ENCODE peak calls at places on chromosome 5, in six cellular contexts. S is A549, E is fibroblast of pulmonary artery, X is transverse colon, B is foreskin fibroblast, Y is heart right ventricle. H is an unnamed sample.

GRCh38 chr5:153598099-153598498 is 107.6 kb downstream of the GRIA1 start:
- DNase-seq in E (no peak), Y (no peak), B (no peak), S (no peak), X (no peak), H (no peak)

GRCh38 chr5:123517479-123517878 is 5.5 kb downstream of the CSNK1G3 start:
- DNase-seq in S (no peak), X (no peak), E (no peak), Y (no peak), B (no peak), H (no peak)

GRCh38 chr5:72814104-72814503 is 2.4 kb upstream of the TNPO1 start:
- DNase-seq in B (no peak), E (no peak), Y (no peak), S (no peak), X (no peak), H (no peak)

GRCh38 chr5:73280821-73281746 is 108.1 kb downstream of the TMEM174 start:
- DNase-seq in E (peak), X (no peak), S (no peak), B (no peak), Y (no peak), H (peak)

GRCh38 chr5:154967419-154968024 is 26.6 kb downstream of the MRPL22 start:
- DNase-seq in X (no peak), Y (no peak), B (peak), E (peak), S (peak), H (no peak)

GRCh38 chr5:123487298-123487697 is 24.7 kb upstream of the CSNK1G3 start:
- DNase-seq in B (peak), E (peak), Y (no peak), X (no peak), S (no peak), H (no peak)

GRCh38 chr5:154101184-154101583 is 62.4 kb downstream of the MFAP3 start:
- DNase-seq in S (no peak), Y (no peak), B (no peak), X (no peak), E (no peak), H (no peak)

GRCh38 chr5:74201334-74202081 is 439.0 kb downstream of the ENC1 start:
- DNase-seq in Y (peak), B (no peak), X (no peak), E (peak), S (no peak), H (no peak)

GRCh38 chr5:72947523-72947922 is 8.3 kb upstream of the FCHO2 start:
- DNase-seq in E (no peak), X (no peak), Y (no peak), S (no peak), B (no peak), H (no peak)

GRCh38 chr5:55582256-55582655 is 47.5 kb upstream of the PLPP1 start:
- DNase-seq in S (no peak), B (no peak), E (no peak), X (no peak), Y (no peak), H (no peak)

GRCh38 chr5:106860398-106861044 is 810.2 kb downstream of the EFNA5 start:
- DNase-seq in B (no peak), S (no peak), X (no peak), Y (no peak), E (no peak), H (no peak)

GRCh38 chr5:43425965-43426364 is 13.8 kb upstream of the CCL28 start:
- DNase-seq in S (no peak), E (peak), B (peak), Y (no peak), X (no peak), H (peak)

GRCh38 chr5:35857606-35858205 is 1.0 kb downstream of the IL7R start:
- DNase-seq in E (peak), X (no peak), B (peak), Y (no peak), S (no peak), H (peak)

GRCh38 chr5:72242796-72243475 is 77.1 kb downstream of the MRPS27 start:
- DNase-seq in E (no peak), S (no peak), B (no peak), X (no peak), Y (no peak), H (no peak)

GRCh38 chr5:67038817-67039603 is 157.6 kb downstream of the CD180 start:
- DNase-seq in E (peak), S (no peak), B (peak), X (no peak), Y (no peak), H (no peak)

GRCh38 chr5:171369898-171370297 is 17.8 kb upstream of the NPM1 start:
- DNase-seq in X (no peak), B (no peak), S (no peak), E (no peak), Y (no peak), H (no peak)

GRCh38 chr5:172667786-172668735 is 27.0 kb downstream of the NEURL1B start:
- DNase-seq in X (peak), Y (no peak), S (no peak), B (no peak), E (no peak), H (no peak)

GRCh38 chr5:176881816-176882565 is 17.2 kb downstream of the HK3 start:
- DNase-seq in S (no peak), Y (no peak), B (no peak), E (no peak), X (no peak), H (no peak)

DNA sequence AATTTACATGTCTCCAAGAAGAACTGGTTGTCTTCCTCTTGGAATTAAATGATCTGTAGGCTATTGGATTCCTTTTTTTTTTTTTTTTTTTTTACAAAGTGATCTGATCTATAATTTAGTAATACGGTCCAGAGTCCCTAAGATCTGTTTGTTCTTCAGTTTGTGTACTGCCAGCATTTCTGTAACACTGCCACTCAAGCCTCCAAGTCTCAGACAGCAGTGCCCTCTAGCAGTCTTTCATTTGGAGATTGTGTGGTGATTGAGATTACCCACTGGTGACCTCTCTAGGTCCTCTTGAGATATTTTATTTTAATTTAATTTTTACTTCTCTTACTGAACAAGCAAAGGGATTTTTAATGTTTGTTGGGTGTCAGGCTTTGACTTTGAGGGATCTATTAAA is 40.8 kb downstream of the NDFIP1 start:
- DNase-seq in B (no peak), E (no peak), S (no peak), Y (no peak), X (no peak), H (no peak)
- TF ChIP-seq CTCF in B (no peak), E (no peak), S (no peak), Y (no peak), X (no peak), H (no peak)

DNA sequence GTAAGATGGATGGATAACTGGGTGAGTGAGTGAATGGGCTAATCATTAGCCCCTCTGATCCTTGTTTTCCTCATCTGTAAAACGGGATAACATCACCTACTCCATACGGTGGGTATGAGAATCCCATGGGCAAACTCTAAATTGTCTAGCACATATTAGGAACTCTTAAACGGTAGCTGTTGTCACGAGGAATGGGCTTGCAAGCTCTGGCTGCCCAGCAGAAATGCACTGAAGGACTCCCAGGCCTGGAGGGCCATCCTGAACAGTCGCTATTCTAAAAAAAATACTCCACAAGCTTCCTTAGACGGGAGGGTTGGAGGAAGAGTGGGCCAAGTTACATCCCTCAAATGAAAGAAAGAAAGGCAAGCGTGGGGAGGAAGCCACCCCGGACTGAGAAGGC is 711 bp upstream of the POU4F3 start:
- DNase-seq in B (no peak), Y (no peak), X (no peak), S (no peak), E (no peak), H (no peak)
- H3K4me3 ChIP-seq in B (no peak), Y (no peak), X (no peak), S (peak), E (no peak), H (no peak)

GRCh38 chr5:136193396-136193935 is 504 bp upstream of the SMIM32 start:
- DNase-seq in E (no peak), Y (no peak), X (no peak), S (no peak), B (no peak), H (no peak)

GRCh38 chr5:136194611-136195010 is 1.6 kb upstream of the SMIM32 start:
- DNase-seq in Y (no peak), E (no peak), S (no peak), X (no peak), B (no peak), H (no peak)

GRCh38 chr5:136191304-136192014 is 1.5 kb downstream of the SMIM32 start:
- DNase-seq in E (peak), S (no peak), B (no peak), Y (no peak), X (peak), H (no peak)

GRCh38 chr5:136192015-136192525 is 892 bp downstream of the SMIM32 start:
- DNase-seq in S (no peak), Y (no peak), B (no peak), E (peak), X (no peak), H (no peak)

GRCh38 chr5:136192526-136193395 is at the start of gene SMIM32:
- DNase-seq in X (peak), Y (no peak), E (peak), B (no peak), S (no peak), H (no peak)
- TF ChIP-seq CTCF in X (no peak), Y (no peak), E (no peak), B (no peak), S (no peak), H (no peak)

GRCh38 chr5:134225780-134226440 is at the start of gene PPP2CA:
- DNase-seq in X (peak), B (peak), Y (peak), S (peak), E (peak), H (peak)

GRCh38 chr5:134226441-134227192 is 744 bp upstream of the PPP2CA start:
- DNase-seq in S (no peak), Y (no peak), E (peak), B (no peak), X (peak), H (no peak)

GRCh38 chr5:134227259-134227658 is 1.4 kb upstream of the PPP2CA start:
- DNase-seq in X (peak), Y (no peak), S (no peak), B (no peak), E (no peak), H (no peak)

GRCh38 chr5:134224905-134225779 is 731 bp downstream of the PPP2CA start:
- DNase-seq in B (peak), X (peak), Y (peak), E (peak), S (peak), H (no peak)

GRCh38 chr5:134223406-134224251 is 2.2 kb downstream of the PPP2CA start:
- DNase-seq in S (no peak), B (no peak), E (peak), X (no peak), Y (no peak), H (no peak)
- H3K4me3 ChIP-seq in S (peak), B (peak), E (peak), X (peak), Y (peak), H (peak)

H was measured in AG04449.